ENCODE peak calls at places on chromosomes 5 and 9, in ten cellular contexts. M is CD8-positive, alpha-beta memory T cell; V is lung; N is hepatocyte; U is CD8-positive, alpha-beta T cell; A is neuronal stem cell; Q is PC-9; K is transverse colon; O is Peyer's patch; H is lower lobe of right lung. W is an unnamed sample.
A peak's percentile ranks its signal among the peaks of the same experiment; 100 is the strongest.

GRCh38 chr9:89732295-89732951 is 127.6 kb downstream of the GADD45G start:
- DNase-seq in M (no peak), V (no peak), N (peak; percentile 59), U (no peak), A (no peak), Q (no peak), K (no peak), O (peak; percentile 44), H (no peak), W (no peak)

GRCh38 chr9:36995927-36996471 is 38.1 kb downstream of the PAX5 start:
- DNase-seq in M (peak; percentile 22), V (no peak), N (peak; percentile 76), U (peak; percentile 27), A (peak; percentile 64), Q (peak; percentile 40), K (peak; percentile 66), O (peak; percentile 76), H (no peak), W (peak; percentile 92)

GRCh38 chr9:72691671-72692070 is 170.3 kb downstream of the TMC1 start:
- DNase-seq in M (no peak), V (no peak), N (no peak), U (no peak), A (no peak), Q (no peak), K (no peak), O (no peak), H (no peak), W (no peak)

GRCh38 chr5:58358436-58358835 is 101.5 kb downstream of the PLK2 start:
- DNase-seq in M (no peak), V (no peak), N (peak; percentile 29), U (no peak), A (no peak), Q (no peak), K (no peak), O (no peak), H (no peak), W (no peak)

GRCh38 chr5:82815871-82816270 is 261.3 kb downstream of the TMEM167A start:
- DNase-seq in M (no peak), V (no peak), N (no peak), U (no peak), A (no peak), Q (no peak), K (no peak), O (no peak), H (no peak), W (no peak)

GRCh38 chr5:144318460-144318859 is 147.8 kb downstream of the KCTD16 start:
- DNase-seq in M (no peak), V (no peak), N (no peak), U (no peak), A (no peak), Q (no peak), K (no peak), O (no peak), H (no peak), W (no peak)

GRCh38 chr5:179870952-179871351 is 12.3 kb upstream of the MRNIP start:
- DNase-seq in M (no peak), V (no peak), N (no peak), U (no peak), A (no peak), Q (no peak), K (no peak), O (no peak), H (no peak), W (no peak)

GRCh38 chr9:130993303-130994030 is 15.5 kb upstream of the LAMC3 start:
- DNase-seq in M (no peak), V (no peak), N (no peak), U (no peak), A (no peak), Q (no peak), K (no peak), O (no peak), H (no peak), W (peak; percentile 42)

GRCh38 chr5:155689403-155689802 is 637.6 kb upstream of the SGCD start:
- DNase-seq in M (no peak), V (no peak), N (no peak), U (no peak), A (no peak), Q (no peak), K (no peak), O (no peak), H (no peak), W (no peak)

GRCh38 chr9:69090943-69091342 is 55.4 kb downstream of the FXN start:
- DNase-seq in M (no peak), V (no peak), N (no peak), U (no peak), A (no peak), Q (no peak), K (no peak), O (no peak), H (no peak), W (no peak)

GRCh38 chr5:132813599-132814440 is 718 bp downstream of the SOWAHA start:
- DNase-seq in M (no peak), V (no peak), N (peak; percentile 65), U (no peak), A (no peak), Q (no peak), K (peak; percentile 48), O (no peak), H (no peak), W (peak; percentile 90)

GRCh38 chr9:89405832-89406231 is 87.5 kb downstream of the SECISBP2 start:
- DNase-seq in M (no peak), V (no peak), N (no peak), U (no peak), A (no peak), Q (no peak), K (peak; percentile 61), O (peak; percentile 80), H (peak; percentile 66), W (no peak)

GRCh38 chr9:104856413-104856941 is 71.5 kb downstream of the ABCA1 start:
- DNase-seq in M (no peak), V (no peak), N (peak; percentile 37), U (no peak), A (no peak), Q (peak; percentile 90), K (no peak), O (no peak), H (no peak), W (no peak)

GRCh38 chr5:132103969-132104391 is 30.4 kb downstream of the CSF2 start:
- DNase-seq in M (no peak), V (no peak), N (no peak), U (no peak), A (no peak), Q (no peak), K (no peak), O (peak; percentile 47), H (peak; percentile 14), W (no peak)

GRCh38 chr9:111599092-111599947 is at the start of gene PTGR1:
- DNase-seq in M (no peak), V (peak; percentile 89), N (peak; percentile 93), U (no peak), A (peak; percentile 71), Q (peak; percentile 71), K (peak; percentile 80), O (no peak), H (peak; percentile 90), W (peak; percentile 88)

DNA sequence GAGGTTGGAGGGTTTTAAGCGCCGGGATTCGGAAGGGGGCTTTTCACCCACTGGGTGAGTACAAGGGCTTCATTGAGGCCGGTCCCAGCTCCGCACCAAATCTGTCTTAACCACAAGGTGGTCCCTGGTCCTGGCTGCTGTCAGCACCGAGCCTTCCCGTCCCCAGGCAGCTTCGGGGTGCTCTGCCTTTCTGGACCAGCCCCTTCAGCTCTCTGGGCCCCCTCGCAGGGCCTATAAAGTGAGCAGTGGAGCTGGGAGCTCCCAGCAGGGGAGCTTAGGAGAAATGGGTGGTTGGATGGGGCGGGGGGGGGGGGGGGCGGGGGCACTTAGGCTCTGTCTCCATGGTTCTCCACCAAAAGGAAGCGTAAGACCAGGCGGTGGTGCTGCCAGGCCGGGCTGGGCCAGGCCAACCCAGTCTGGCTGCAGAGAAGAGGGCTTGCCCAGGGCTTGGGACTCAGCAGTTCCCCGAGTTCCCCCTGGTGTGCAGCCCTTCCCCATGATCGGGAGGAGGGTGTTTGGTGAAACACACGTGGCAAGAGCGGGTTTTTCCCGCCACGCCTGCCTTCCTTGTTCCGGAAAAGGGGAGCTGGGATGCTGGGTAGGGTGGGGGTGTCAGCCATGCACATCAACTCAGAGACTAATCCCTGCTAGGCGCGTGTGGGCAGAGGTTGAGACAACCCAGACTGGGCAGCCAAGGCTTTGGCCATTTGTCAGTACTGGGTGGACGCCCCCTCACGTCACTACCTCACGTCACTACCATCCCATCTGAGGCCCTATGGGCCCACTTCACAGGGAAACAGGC is 32.7 kb downstream of the PRRX2 start:
- DNase-seq in M (no peak), V (peak; percentile 45), N (no peak), U (no peak), A (no peak), Q (no peak), K (peak; percentile 11), O (no peak), H (no peak), W (peak; percentile 79)
- H3K4me3 ChIP-seq in M (no peak overlapping the region), V (no peak overlapping the region), N (no peak overlapping the region), U (no peak overlapping the region), A (peak overlapping the region; percentile 25), Q (peak overlapping the region; percentile 66), K (peak overlapping the region; percentile 29), O (no peak overlapping the region), H (peak overlapping the region; percentile 45), W (peak overlapping the region; percentile 53)

DNA sequence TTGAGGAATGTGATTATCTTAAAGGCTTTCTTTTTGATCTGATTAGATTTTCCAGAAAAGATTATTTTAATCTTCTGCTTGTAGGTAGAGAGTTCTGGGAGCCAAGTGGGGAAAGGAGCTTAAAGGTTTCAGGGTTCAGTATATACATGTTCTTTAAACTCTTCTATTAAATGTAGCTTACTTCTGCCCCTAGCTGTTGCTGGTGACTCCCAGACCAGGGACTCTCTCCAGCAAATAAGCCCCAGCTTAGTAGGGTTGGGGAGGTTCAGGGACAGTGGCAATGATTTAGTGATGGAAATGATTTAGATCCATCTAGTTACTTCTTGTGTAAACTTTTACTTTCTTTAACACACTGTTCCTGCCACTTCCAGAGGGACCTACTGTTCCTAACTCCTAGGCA is 72.2 kb downstream of the SLC12A2 start:
- DNase-seq in M (no peak), V (no peak), N (no peak), U (no peak), A (no peak), Q (no peak), K (no peak), O (no peak), H (no peak), W (no peak)
- H3K36me3 ChIP-seq in M (no peaks in the 10 kb centered on the region), V (peaks cover 22% of the 10 kb centered on the region), N (peaks cover 8% of the 10 kb centered on the region), U (peaks cover 3% of the 10 kb centered on the region), A (peaks cover 1% of the 10 kb centered on the region), Q (peaks cover 28% of the 10 kb centered on the region), K (peaks cover 53% of the 10 kb centered on the region), O (no peaks in the 10 kb centered on the region), H (peaks cover 48% of the 10 kb centered on the region), W (no peaks in the 10 kb centered on the region)

DNA sequence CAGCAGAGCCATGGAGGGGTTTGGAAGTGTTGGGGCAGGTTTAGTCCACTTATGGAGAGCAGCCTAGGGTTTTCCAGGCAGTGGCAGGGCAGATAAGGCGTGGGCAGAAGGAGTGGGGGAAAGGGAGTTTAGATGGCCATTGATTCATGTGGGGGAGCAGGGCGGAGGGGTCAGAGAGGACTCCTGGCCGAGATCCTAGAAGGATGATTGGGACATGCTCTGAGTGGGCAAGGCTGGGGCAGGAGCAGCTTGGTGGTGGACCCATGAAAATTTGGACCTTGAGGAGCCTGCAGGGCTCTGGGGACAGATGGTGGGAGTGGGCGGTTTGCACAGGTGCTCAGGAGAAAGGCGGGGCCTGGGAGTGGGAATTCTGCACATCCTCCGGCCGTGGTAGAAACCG is 18.1 kb upstream of the TOR2A start:
- DNase-seq in M (no peak), V (no peak), N (no peak), U (no peak), A (no peak), Q (no peak), K (no peak), O (no peak), H (no peak), W (peak; percentile 20)
- H3K27me3 ChIP-seq in M (no peaks in the 10 kb centered on the region), V (no peaks in the 10 kb centered on the region), N (peaks cover 43% of the 10 kb centered on the region), U (no peaks in the 10 kb centered on the region), A (peaks cover 3% of the 10 kb centered on the region), Q (peaks cover 61% of the 10 kb centered on the region), K (peaks cover 54% of the 10 kb centered on the region), O (no peaks in the 10 kb centered on the region), H (peaks cover 12% of the 10 kb centered on the region), W (peaks cover 40% of the 10 kb centered on the region)

GRCh38 chr5:170761708-170762066 is 21.8 kb upstream of the GABRP start:
- DNase-seq in M (no peak), V (no peak), N (no peak), U (no peak), A (no peak), Q (no peak), K (no peak), O (no peak), H (no peak), W (no peak)
- H3K4me3 ChIP-seq in M (no peak overlapping the region), V (no peak overlapping the region), N (no peak overlapping the region), U (no peak overlapping the region), A (no peak overlapping the region), Q (no peak overlapping the region), K (no peak overlapping the region), O (no peak overlapping the region), H (no peak overlapping the region), W (no peak overlapping the region)